ENCODE peak calls at places on chromosomes 1 and 21, in ten cellular contexts. T, I, H, M, O, R, Y, J, G and P are unnamed samples.

GRCh38 chr1:238647877-238648276 is 738.5 kb upstream of the CHRM3 start:
- DNase-seq in T (no peak), I (peak; percentile 94), H (no peak), M (no peak), O (no peak), R (no peak), Y (peak; percentile 94), J (no peak), G (no peak), P (no peak)

GRCh38 chr1:45356186-45356585 is 15.9 kb upstream of the MUTYH start:
- DNase-seq in T (no peak), I (peak; percentile 68), H (no peak), M (no peak), O (peak; percentile 33), R (no peak), Y (no peak), J (no peak), G (no peak), P (no peak)

GRCh38 chr1:204751480-204751879 is 65.9 kb upstream of the LRRN2 start:
- DNase-seq in T (no peak), I (no peak), H (no peak), M (no peak), O (no peak), R (no peak), Y (no peak), J (no peak), G (no peak), P (peak; percentile 38)

GRCh38 chr1:3657578-3658230 is 5.4 kb downstream of the TP73 start:
- DNase-seq in T (no peak), I (no peak), H (no peak), M (peak; percentile 50), O (no peak), R (no peak), Y (no peak), J (no peak), G (no peak), P (no peak)

GRCh38 chr1:21939650-21940374 is 2.7 kb upstream of the HSPG2 start:
- DNase-seq in T (peak; percentile 44), I (peak; percentile 98), H (no peak), M (peak; percentile 96), O (no peak), R (no peak), Y (peak; percentile 85), J (peak; percentile 56), G (no peak), P (peak; percentile 58)

GRCh38 chr1:16367968-16368910 is 1.2 kb downstream of the SZRD1 start:
- DNase-seq in T (no peak), I (peak; percentile 26), H (no peak), M (no peak), O (no peak), R (no peak), Y (no peak), J (no peak), G (peak; percentile 5), P (no peak)

GRCh38 chr21:33403786-33404571 is 766 bp downstream of the IFNGR2 start:
- DNase-seq in T (peak; percentile 43), I (peak; percentile 49), H (no peak), M (peak; percentile 83), O (peak; percentile 79), R (peak; percentile 46), Y (no peak), J (peak; percentile 49), G (peak; percentile 16), P (peak; percentile 38)

GRCh38 chr21:42630626-42631025 is 22.8 kb upstream of the PDE9A start:
- DNase-seq in T (no peak), I (no peak), H (no peak), M (peak; percentile 29), O (no peak), R (no peak), Y (no peak), J (no peak), G (no peak), P (no peak)

GRCh38 chr1:29455781-29456180 is 219.5 kb downstream of the PTPRU start:
- DNase-seq in T (no peak), I (no peak), H (no peak), M (no peak), O (no peak), R (no peak), Y (no peak), J (no peak), G (no peak), P (no peak)

GRCh38 chr1:25747046-25747705 is 52.8 kb upstream of the SELENON start:
- DNase-seq in T (no peak), I (no peak), H (no peak), M (no peak), O (no peak), R (no peak), Y (no peak), J (no peak), G (no peak), P (no peak)

GRCh38 chr1:39973503-39974135 is 18.7 kb downstream of the MFSD2A start:
- DNase-seq in T (peak; percentile 68), I (peak; percentile 57), H (peak; percentile 59), M (peak; percentile 85), O (peak; percentile 100), R (peak; percentile 51), Y (no peak), J (peak; percentile 76), G (peak; percentile 73), P (peak; percentile 62)

GRCh38 chr1:194209920-194210319 is 1023.5 kb upstream of the B3GALT2 start:
- DNase-seq in T (no peak), I (no peak), H (no peak), M (no peak), O (no peak), R (no peak), Y (no peak), J (no peak), G (no peak), P (no peak)

GRCh38 chr1:212035835-212036605 is 472 bp downstream of the DTL start:
- DNase-seq in T (no peak), I (no peak), H (peak; percentile 50), M (no peak), O (no peak), R (no peak), Y (no peak), J (no peak), G (no peak), P (no peak)

GRCh38 chr21:45076245-45076661 is 1.9 kb downstream of the ADARB1 start:
- DNase-seq in T (no peak), I (peak; percentile 47), H (no peak), M (peak; percentile 38), O (no peak), R (no peak), Y (no peak), J (no peak), G (no peak), P (no peak)

GRCh38 chr1:223258751-223259177 is 105.2 kb downstream of the SUSD4 start:
- DNase-seq in T (no peak), I (peak; percentile 77), H (no peak), M (no peak), O (no peak), R (no peak), Y (peak; percentile 13), J (no peak), G (no peak), P (no peak)

GRCh38 chr1:153723687-153724086 is 4.2 kb upstream of the INTS3 start:
- DNase-seq in T (no peak), I (no peak), H (no peak), M (no peak), O (no peak), R (no peak), Y (no peak), J (no peak), G (no peak), P (no peak)

GRCh38 chr1:209207126-209207700 is 376.3 kb upstream of the CAMK1G start:
- DNase-seq in T (peak; percentile 47), I (no peak), H (no peak), M (no peak), O (no peak), R (no peak), Y (no peak), J (no peak), G (no peak), P (peak; percentile 24)

GRCh38 chr1:217534566-217534965 is 96.3 kb downstream of the GPATCH2 start:
- DNase-seq in T (no peak), I (no peak), H (no peak), M (no peak), O (peak; percentile 10), R (no peak), Y (no peak), J (no peak), G (no peak), P (no peak)

GRCh38 chr1:150022357-150022756 is 11.8 kb upstream of the OTUD7B start:
- DNase-seq in T (no peak), I (peak; percentile 24), H (no peak), M (no peak), O (no peak), R (no peak), Y (no peak), J (no peak), G (no peak), P (no peak)

GRCh38 chr1:30399026-30399425 is 324.4 kb downstream of the MATN1 start:
- DNase-seq in T (no peak), I (no peak), H (no peak), M (peak; percentile 22), O (no peak), R (no peak), Y (no peak), J (no peak), G (no peak), P (no peak)

GRCh38 chr1:85374160-85374559 is 90.8 kb downstream of the DDAH1 start:
- DNase-seq in T (no peak), I (peak; percentile 76), H (no peak), M (no peak), O (no peak), R (no peak), Y (peak; percentile 65), J (no peak), G (no peak), P (no peak)

GRCh38 chr1:36160949-36161485 is 5.1 kb downstream of the MAP7D1 start:
- DNase-seq in T (no peak), I (peak; percentile 58), H (no peak), M (peak; percentile 87), O (peak; percentile 9), R (peak; percentile 48), Y (no peak), J (no peak), G (peak; percentile 36), P (peak; percentile 60)

GRCh38 chr1:53473463-53473862 is 14.3 kb downstream of the DMRTB1 start:
- DNase-seq in T (no peak), I (no peak), H (no peak), M (no peak), O (no peak), R (no peak), Y (no peak), J (no peak), G (no peak), P (no peak)

GRCh38 chr1:152167835-152168534 is 9.0 kb upstream of the RPTN start:
- DNase-seq in T (no peak), I (peak; percentile 99), H (no peak), M (no peak), O (no peak), R (no peak), Y (no peak), J (peak; percentile 76), G (no peak), P (no peak)

GRCh38 chr1:209707308-209707707 is 2.7 kb downstream of the HSD11B1 start:
- DNase-seq in T (no peak), I (peak; percentile 67), H (no peak), M (no peak), O (no peak), R (no peak), Y (no peak), J (no peak), G (no peak), P (no peak)

GRCh38 chr1:30740952-30741894 is 16.4 kb downstream of the LAPTM5 start:
- DNase-seq in T (no peak), I (peak; percentile 41), H (no peak), M (no peak), O (no peak), R (no peak), Y (no peak), J (no peak), G (no peak), P (no peak)

GRCh38 chr1:94332952-94333351 is 85.2 kb upstream of the ABCD3 start:
- DNase-seq in T (no peak), I (peak; percentile 57), H (no peak), M (no peak), O (peak; percentile 79), R (no peak), Y (no peak), J (no peak), G (no peak), P (no peak)